ENCODE peak calls at places on chromosomes 11 and 22, in seven cellular contexts. One of them, this sample, is unnamed.
A peak's percentile ranks its signal among the peaks of the same experiment; 100 is the strongest.

GRCh38 chr11:117703209-117703608 is 93.8 kb downstream of the DSCAML1 start:
- DNase-seq in astrocyte of the spinal cord: no peak
- DNase-seq in GM06990: no peak
- DNase-seq in fibroblast of the aortic adventitia: no peak
- DNase-seq in thoracic aorta: no peak
- DNase-seq in H1: no peak
- DNase-seq in A549: peak; percentile 43
- DNase-seq in this sample: no peak

GRCh38 chr11:44980533-44981427 is 30.1 kb upstream of the TP53I11 start:
- DNase-seq in A549: no peak
- DNase-seq in GM06990: no peak
- DNase-seq in fibroblast of the aortic adventitia: no peak
- DNase-seq in thoracic aorta: no peak
- DNase-seq in astrocyte of the spinal cord: no peak
- DNase-seq in H1: no peak
- DNase-seq in this sample: no peak

GRCh38 chr22:40397436-40397835 is 27.0 kb downstream of the SGSM3 start:
- DNase-seq in astrocyte of the spinal cord: peak; percentile 38
- DNase-seq in GM06990: no peak
- DNase-seq in fibroblast of the aortic adventitia: no peak
- DNase-seq in A549: no peak
- DNase-seq in thoracic aorta: no peak
- DNase-seq in H1: no peak
- DNase-seq in this sample: no peak

GRCh38 chr11:63572026-63572688 is 9.0 kb upstream of the PLAAT2 start:
- DNase-seq in astrocyte of the spinal cord: no peak
- DNase-seq in GM06990: no peak
- DNase-seq in H1: no peak
- DNase-seq in A549: no peak
- DNase-seq in thoracic aorta: no peak
- DNase-seq in fibroblast of the aortic adventitia: no peak
- DNase-seq in this sample: no peak

GRCh38 chr11:86678823-86679222 is 6.4 kb upstream of the ME3 start:
- DNase-seq in astrocyte of the spinal cord: peak; percentile 71
- DNase-seq in fibroblast of the aortic adventitia: no peak
- DNase-seq in GM06990: no peak
- DNase-seq in H1: no peak
- DNase-seq in A549: no peak
- DNase-seq in thoracic aorta: no peak
- DNase-seq in this sample: no peak

GRCh38 chr22:28903719-28904118 is 20.3 kb downstream of the ZNRF3 start:
- DNase-seq in fibroblast of the aortic adventitia: peak; percentile 19
- DNase-seq in A549: no peak
- DNase-seq in H1: no peak
- DNase-seq in astrocyte of the spinal cord: no peak
- DNase-seq in thoracic aorta: no peak
- DNase-seq in GM06990: no peak
- DNase-seq in this sample: no peak

GRCh38 chr11:33790088-33790487 is 15.8 kb upstream of the FBXO3 start:
- DNase-seq in A549: no peak
- DNase-seq in H1: no peak
- DNase-seq in thoracic aorta: no peak
- DNase-seq in GM06990: no peak
- DNase-seq in fibroblast of the aortic adventitia: no peak
- DNase-seq in astrocyte of the spinal cord: no peak
- DNase-seq in this sample: no peak

GRCh38 chr11:2380396-2380795 is 3.3 kb downstream of the CD81 start:
- DNase-seq in fibroblast of the aortic adventitia: no peak
- DNase-seq in GM06990: no peak
- DNase-seq in thoracic aorta: no peak
- DNase-seq in astrocyte of the spinal cord: no peak
- DNase-seq in H1: no peak
- DNase-seq in A549: no peak
- DNase-seq in this sample: no peak

GRCh38 chr22:30575011-30575671 is 676 bp upstream of the GAL3ST1 start:
- DNase-seq in A549: no peak
- DNase-seq in astrocyte of the spinal cord: peak; percentile 29
- DNase-seq in H1: no peak
- DNase-seq in thoracic aorta: peak; percentile 25
- DNase-seq in fibroblast of the aortic adventitia: peak; percentile 72
- DNase-seq in GM06990: no peak
- DNase-seq in this sample: peak; percentile 14

GRCh38 chr11:105524286-105524685 is 85.6 kb upstream of the GRIA4 start:
- DNase-seq in thoracic aorta: no peak
- DNase-seq in GM06990: no peak
- DNase-seq in H1: no peak
- DNase-seq in A549: no peak
- DNase-seq in astrocyte of the spinal cord: no peak
- DNase-seq in fibroblast of the aortic adventitia: no peak
- DNase-seq in this sample: no peak

GRCh38 chr11:9880657-9881056 is 216.8 kb downstream of the SWAP70 start:
- DNase-seq in A549: no peak
- DNase-seq in astrocyte of the spinal cord: no peak
- DNase-seq in thoracic aorta: no peak
- DNase-seq in fibroblast of the aortic adventitia: no peak
- DNase-seq in GM06990: no peak
- DNase-seq in H1: no peak
- DNase-seq in this sample: no peak
- H3K4me3 ChIP-seq in A549: no peak overlapping the region
- H3K4me3 ChIP-seq in astrocyte of the spinal cord: no peak overlapping the region
- H3K4me3 ChIP-seq in thoracic aorta: no peak overlapping the region
- H3K4me3 ChIP-seq in fibroblast of the aortic adventitia: no peak overlapping the region
- H3K4me3 ChIP-seq in GM06990: no peak overlapping the region
- H3K4me3 ChIP-seq in H1: no peak overlapping the region
- H3K4me3 ChIP-seq in this sample: no peak overlapping the region

GRCh38 chr22:43633631-43634030 is 178.5 kb downstream of the EFCAB6 start:
- DNase-seq in thoracic aorta: no peak
- DNase-seq in A549: no peak
- DNase-seq in H1: no peak
- DNase-seq in GM06990: no peak
- DNase-seq in astrocyte of the spinal cord: no peak
- DNase-seq in fibroblast of the aortic adventitia: no peak
- DNase-seq in this sample: no peak
- H3K4me3 ChIP-seq in thoracic aorta: no peak overlapping the region
- H3K4me3 ChIP-seq in A549: no peak overlapping the region
- H3K4me3 ChIP-seq in H1: no peak overlapping the region
- H3K4me3 ChIP-seq in GM06990: no peak overlapping the region
- H3K4me3 ChIP-seq in astrocyte of the spinal cord: no peak overlapping the region
- H3K4me3 ChIP-seq in fibroblast of the aortic adventitia: no peak overlapping the region
- H3K4me3 ChIP-seq in this sample: no peak overlapping the region

GRCh38 chr22:36330655-36331305 is 57.0 kb downstream of the MYH9 start:
- DNase-seq in thoracic aorta: peak; percentile 43
- DNase-seq in H1: no peak
- DNase-seq in GM06990: no peak
- DNase-seq in A549: no peak
- DNase-seq in fibroblast of the aortic adventitia: peak; percentile 77
- DNase-seq in astrocyte of the spinal cord: peak; percentile 82
- DNase-seq in this sample: no peak
- H3K4me3 ChIP-seq in thoracic aorta: peak overlapping the region; percentile 12
- H3K4me3 ChIP-seq in H1: no peak overlapping the region
- H3K4me3 ChIP-seq in GM06990: peak overlapping the region; percentile 26
- H3K4me3 ChIP-seq in A549: no peak overlapping the region
- H3K4me3 ChIP-seq in fibroblast of the aortic adventitia: no peak overlapping the region
- H3K4me3 ChIP-seq in astrocyte of the spinal cord: no peak overlapping the region
- H3K4me3 ChIP-seq in this sample: no peak overlapping the region

GRCh38 chr11:8261921-8262551 is 1.6 kb downstream of the LMO1 start:
- DNase-seq in astrocyte of the spinal cord: no peak
- DNase-seq in H1: no peak
- DNase-seq in fibroblast of the aortic adventitia: no peak
- DNase-seq in A549: no peak
- DNase-seq in thoracic aorta: no peak
- DNase-seq in GM06990: no peak
- DNase-seq in this sample: no peak

GRCh38 chr11:8263109-8263768 is 439 bp downstream of the LMO1 start:
- DNase-seq in H1: no peak
- DNase-seq in GM06990: no peak
- DNase-seq in astrocyte of the spinal cord: no peak
- DNase-seq in fibroblast of the aortic adventitia: no peak
- DNase-seq in thoracic aorta: no peak
- DNase-seq in A549: no peak
- DNase-seq in this sample: no peak

GRCh38 chr11:8262552-8263108 is 1.0 kb downstream of the LMO1 start:
- DNase-seq in A549: no peak
- DNase-seq in astrocyte of the spinal cord: peak; percentile 63
- DNase-seq in GM06990: peak; percentile 35
- DNase-seq in thoracic aorta: no peak
- DNase-seq in H1: no peak
- DNase-seq in fibroblast of the aortic adventitia: peak; percentile 45
- DNase-seq in this sample: peak; percentile 25

GRCh38 chr11:8265681-8266241 is 2.1 kb upstream of the LMO1 start:
- DNase-seq in A549: no peak
- DNase-seq in thoracic aorta: no peak
- DNase-seq in GM06990: no peak
- DNase-seq in H1: no peak
- DNase-seq in fibroblast of the aortic adventitia: no peak
- DNase-seq in astrocyte of the spinal cord: no peak
- DNase-seq in this sample: no peak

GRCh38 chr11:8263769-8264410 is at the start of gene LMO1:
- DNase-seq in GM06990: peak; percentile 54
- DNase-seq in thoracic aorta: peak; percentile 19
- DNase-seq in A549: peak; percentile 74
- DNase-seq in astrocyte of the spinal cord: peak; percentile 71
- DNase-seq in H1: no peak
- DNase-seq in fibroblast of the aortic adventitia: peak; percentile 66
- DNase-seq in this sample: peak; percentile 26
- H3K4me3 ChIP-seq in GM06990: peak within 1 kb of the TSS; percentile 37
- H3K4me3 ChIP-seq in thoracic aorta: peak within 1 kb of the TSS; percentile 73
- H3K4me3 ChIP-seq in A549: peak within 1 kb of the TSS; percentile 66
- H3K4me3 ChIP-seq in astrocyte of the spinal cord: peak within 1 kb of the TSS; percentile 22
- H3K4me3 ChIP-seq in H1: peak within 1 kb of the TSS; percentile 44
- H3K4me3 ChIP-seq in fibroblast of the aortic adventitia: peak within 1 kb of the TSS; percentile 44
- H3K4me3 ChIP-seq in this sample: peak within 1 kb of the TSS; percentile 44

GRCh38 chr22:25451480-25452114 is 112.9 kb upstream of the GRK3 start:
- DNase-seq in A549: no peak
- DNase-seq in thoracic aorta: no peak
- DNase-seq in astrocyte of the spinal cord: no peak
- DNase-seq in H1: no peak
- DNase-seq in fibroblast of the aortic adventitia: peak; percentile 5
- DNase-seq in GM06990: no peak
- DNase-seq in this sample: no peak

GRCh38 chr22:25453557-25453956 is 110.9 kb upstream of the GRK3 start:
- DNase-seq in thoracic aorta: no peak
- DNase-seq in A549: no peak
- DNase-seq in fibroblast of the aortic adventitia: no peak
- DNase-seq in GM06990: no peak
- DNase-seq in H1: no peak
- DNase-seq in astrocyte of the spinal cord: no peak
- DNase-seq in this sample: no peak

GRCh38 chr22:25453058-25453457 is 111.4 kb upstream of the GRK3 start:
- DNase-seq in astrocyte of the spinal cord: no peak
- DNase-seq in fibroblast of the aortic adventitia: no peak
- DNase-seq in GM06990: no peak
- DNase-seq in thoracic aorta: no peak
- DNase-seq in A549: no peak
- DNase-seq in H1: no peak
- DNase-seq in this sample: no peak

GRCh38 chr22:25449781-25450317 is 114.6 kb upstream of the GRK3 start:
- DNase-seq in A549: no peak
- DNase-seq in astrocyte of the spinal cord: no peak
- DNase-seq in H1: no peak
- DNase-seq in GM06990: no peak
- DNase-seq in thoracic aorta: no peak
- DNase-seq in fibroblast of the aortic adventitia: peak; percentile 16
- DNase-seq in this sample: no peak

DNA sequence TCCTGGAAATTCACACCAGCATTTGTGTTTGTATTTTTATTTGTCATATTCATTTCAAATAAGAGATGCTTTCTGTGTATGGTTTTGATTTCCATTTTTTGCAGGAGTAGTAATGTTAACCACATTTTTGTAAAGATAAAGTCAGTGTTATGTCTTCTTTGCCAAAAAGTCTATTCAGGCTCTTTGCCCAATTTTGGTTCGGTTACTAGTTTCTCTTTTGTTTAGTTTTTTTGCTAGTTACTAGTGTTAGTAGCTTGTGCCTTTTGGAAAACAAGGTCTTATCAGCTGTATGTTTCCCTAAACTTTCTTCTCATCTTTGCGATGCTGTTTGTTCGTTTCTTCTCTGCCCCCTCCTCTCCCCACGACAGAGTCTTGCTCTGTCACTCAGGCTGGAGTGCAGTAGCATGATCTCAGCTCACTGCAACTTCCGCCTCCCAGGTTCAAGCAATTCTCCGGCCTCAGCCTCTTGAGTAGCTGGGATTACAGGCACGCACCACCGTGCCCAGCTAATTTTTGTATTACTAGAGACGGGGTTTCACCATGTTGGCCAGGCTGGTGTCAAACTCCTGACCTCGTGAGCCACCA is 112.3 kb upstream of the GRK3 start:
- DNase-seq in astrocyte of the spinal cord: no peak
- DNase-seq in A549: no peak
- DNase-seq in fibroblast of the aortic adventitia: peak; percentile 74
- DNase-seq in GM06990: no peak
- DNase-seq in H1: no peak
- DNase-seq in thoracic aorta: no peak
- DNase-seq in this sample: no peak
- H3K4me3 ChIP-seq in astrocyte of the spinal cord: no peak overlapping the region
- H3K4me3 ChIP-seq in A549: no peak overlapping the region
- H3K4me3 ChIP-seq in fibroblast of the aortic adventitia: peak overlapping the region; percentile 55
- H3K4me3 ChIP-seq in GM06990: no peak overlapping the region
- H3K4me3 ChIP-seq in H1: no peak overlapping the region
- H3K4me3 ChIP-seq in thoracic aorta: peak overlapping the region; percentile 40
- H3K4me3 ChIP-seq in this sample: no peak overlapping the region

GRCh38 chr11:10990160-10990559 is 132.3 kb upstream of the ZBED5 start:
- DNase-seq in A549: peak; percentile 42
- DNase-seq in fibroblast of the aortic adventitia: peak; percentile 11
- DNase-seq in GM06990: no peak
- DNase-seq in astrocyte of the spinal cord: no peak
- DNase-seq in thoracic aorta: no peak
- DNase-seq in H1: no peak
- DNase-seq in this sample: no peak
- H3K4me3 ChIP-seq in A549: no peak overlapping the region
- H3K4me3 ChIP-seq in fibroblast of the aortic adventitia: no peak overlapping the region
- H3K4me3 ChIP-seq in GM06990: no peak overlapping the region
- H3K4me3 ChIP-seq in astrocyte of the spinal cord: no peak overlapping the region
- H3K4me3 ChIP-seq in thoracic aorta: no peak overlapping the region
- H3K4me3 ChIP-seq in H1: no peak overlapping the region
- H3K4me3 ChIP-seq in this sample: no peak overlapping the region

GRCh38 chr11:118917488-118918127 is 8.1 kb downstream of the BCL9L start:
- DNase-seq in GM06990: no peak
- DNase-seq in fibroblast of the aortic adventitia: peak; percentile 93
- DNase-seq in thoracic aorta: no peak
- DNase-seq in A549: peak; percentile 94
- DNase-seq in astrocyte of the spinal cord: peak; percentile 75
- DNase-seq in H1: no peak
- DNase-seq in this sample: peak; percentile 82
- H3K4me3 ChIP-seq in GM06990: no peak overlapping the region
- H3K4me3 ChIP-seq in fibroblast of the aortic adventitia: peak overlapping the region; percentile 57
- H3K4me3 ChIP-seq in thoracic aorta: peak overlapping the region; percentile 98
- H3K4me3 ChIP-seq in A549: peak overlapping the region; percentile 43
- H3K4me3 ChIP-seq in astrocyte of the spinal cord: peak overlapping the region; percentile 12
- H3K4me3 ChIP-seq in H1: peak overlapping the region; percentile 15
- H3K4me3 ChIP-seq in this sample: peak overlapping the region; percentile 38

This sample was measured in skeletal muscle cell.